ENCODE peak calls at places on chromosomes 7 and 10, in eight cellular contexts. One of them, this sample, is unnamed.

GRCh38 chr7:130141161-130141857 is 63.9 kb downstream of the TMEM209 start:
- DNase-seq in spleen: peak; percentile 92
- DNase-seq in neural progenitor cell: peak; percentile 93
- DNase-seq in thoracic aorta: no peak
- DNase-seq in neuronal stem cell: peak; percentile 82
- DNase-seq in astrocyte: peak; percentile 73
- DNase-seq in heart left ventricle: peak; percentile 77
- DNase-seq in effector memory CD4-positive, alpha-beta T cell: no peak
- DNase-seq in this sample: peak; percentile 95

GRCh38 chr7:68684246-68684850 is 913.9 kb upstream of the AUTS2 start:
- DNase-seq in thoracic aorta: no peak
- DNase-seq in neuronal stem cell: peak; percentile 15
- DNase-seq in neural progenitor cell: peak; percentile 45
- DNase-seq in spleen: no peak
- DNase-seq in heart left ventricle: no peak
- DNase-seq in astrocyte: peak; percentile 81
- DNase-seq in effector memory CD4-positive, alpha-beta T cell: no peak
- DNase-seq in this sample: no peak

GRCh38 chr7:102106625-102107024 is 180.0 kb upstream of the SH2B2 start:
- DNase-seq in thoracic aorta: no peak
- DNase-seq in heart left ventricle: peak; percentile 5
- DNase-seq in effector memory CD4-positive, alpha-beta T cell: no peak
- DNase-seq in astrocyte: no peak
- DNase-seq in neural progenitor cell: no peak
- DNase-seq in neuronal stem cell: no peak
- DNase-seq in spleen: peak; percentile 35
- DNase-seq in this sample: no peak

GRCh38 chr7:64888561-64888900 is 14.5 kb upstream of the ZNF273 start:
- DNase-seq in heart left ventricle: no peak
- DNase-seq in neuronal stem cell: no peak
- DNase-seq in astrocyte: no peak
- DNase-seq in effector memory CD4-positive, alpha-beta T cell: no peak
- DNase-seq in spleen: no peak
- DNase-seq in neural progenitor cell: no peak
- DNase-seq in thoracic aorta: no peak
- DNase-seq in this sample: peak; percentile 64

GRCh38 chr10:59176241-59177030 is at the start of gene PHYHIPL:
- DNase-seq in spleen: peak; percentile 59
- DNase-seq in neural progenitor cell: peak; percentile 73
- DNase-seq in thoracic aorta: no peak
- DNase-seq in neuronal stem cell: peak; percentile 63
- DNase-seq in heart left ventricle: no peak
- DNase-seq in effector memory CD4-positive, alpha-beta T cell: no peak
- DNase-seq in astrocyte: no peak
- DNase-seq in this sample: peak; percentile 69

GRCh38 chr7:44073664-44074348 is 8.4 kb upstream of the PGAM2 start:
- DNase-seq in heart left ventricle: peak; percentile 82
- DNase-seq in neuronal stem cell: no peak
- DNase-seq in neural progenitor cell: no peak
- DNase-seq in astrocyte: peak; percentile 65
- DNase-seq in thoracic aorta: peak; percentile 45
- DNase-seq in effector memory CD4-positive, alpha-beta T cell: no peak
- DNase-seq in spleen: peak; percentile 98
- DNase-seq in this sample: peak; percentile 66

GRCh38 chr10:48885376-48885775 is 54.3 kb downstream of the LRRC18 start:
- DNase-seq in neuronal stem cell: no peak
- DNase-seq in spleen: no peak
- DNase-seq in heart left ventricle: no peak
- DNase-seq in thoracic aorta: no peak
- DNase-seq in neural progenitor cell: peak; percentile 43
- DNase-seq in effector memory CD4-positive, alpha-beta T cell: no peak
- DNase-seq in astrocyte: no peak
- DNase-seq in this sample: peak; percentile 69

GRCh38 chr10:9853405-9854010 is 1164.2 kb upstream of the CELF2 start:
- DNase-seq in thoracic aorta: no peak
- DNase-seq in spleen: no peak
- DNase-seq in neuronal stem cell: no peak
- DNase-seq in heart left ventricle: no peak
- DNase-seq in neural progenitor cell: no peak
- DNase-seq in astrocyte: no peak
- DNase-seq in effector memory CD4-positive, alpha-beta T cell: no peak
- DNase-seq in this sample: no peak

GRCh38 chr10:18689498-18689897 is 30.3 kb downstream of the ARL5B start:
- DNase-seq in spleen: no peak
- DNase-seq in heart left ventricle: no peak
- DNase-seq in neuronal stem cell: peak; percentile 4
- DNase-seq in neural progenitor cell: peak; percentile 7
- DNase-seq in thoracic aorta: no peak
- DNase-seq in astrocyte: no peak
- DNase-seq in effector memory CD4-positive, alpha-beta T cell: no peak
- DNase-seq in this sample: no peak

GRCh38 chr10:73802276-73802991 is 9.0 kb downstream of the NDST2 start:
- DNase-seq in effector memory CD4-positive, alpha-beta T cell: no peak
- DNase-seq in neural progenitor cell: no peak
- DNase-seq in astrocyte: no peak
- DNase-seq in spleen: no peak
- DNase-seq in heart left ventricle: no peak
- DNase-seq in neuronal stem cell: no peak
- DNase-seq in thoracic aorta: no peak
- DNase-seq in this sample: no peak

GRCh38 chr10:1394155-1394912 is 338.1 kb downstream of the WDR37 start:
- DNase-seq in heart left ventricle: no peak
- DNase-seq in neuronal stem cell: no peak
- DNase-seq in astrocyte: no peak
- DNase-seq in neural progenitor cell: no peak
- DNase-seq in thoracic aorta: no peak
- DNase-seq in spleen: no peak
- DNase-seq in effector memory CD4-positive, alpha-beta T cell: no peak
- DNase-seq in this sample: no peak

GRCh38 chr7:44622342-44623151 is 16.1 kb downstream of the OGDH start:
- DNase-seq in spleen: no peak
- DNase-seq in neural progenitor cell: no peak
- DNase-seq in thoracic aorta: no peak
- DNase-seq in astrocyte: no peak
- DNase-seq in effector memory CD4-positive, alpha-beta T cell: no peak
- DNase-seq in neuronal stem cell: no peak
- DNase-seq in heart left ventricle: no peak
- DNase-seq in this sample: no peak

GRCh38 chr7:8251195-8251594 is 10.8 kb downstream of the ICA1 start:
- DNase-seq in heart left ventricle: no peak
- DNase-seq in neuronal stem cell: no peak
- DNase-seq in effector memory CD4-positive, alpha-beta T cell: no peak
- DNase-seq in astrocyte: no peak
- DNase-seq in spleen: no peak
- DNase-seq in neural progenitor cell: no peak
- DNase-seq in thoracic aorta: no peak
- DNase-seq in this sample: no peak

GRCh38 chr7:141317033-141317585 is 234.1 kb upstream of the AGK start:
- DNase-seq in effector memory CD4-positive, alpha-beta T cell: no peak
- DNase-seq in neural progenitor cell: no peak
- DNase-seq in neuronal stem cell: no peak
- DNase-seq in thoracic aorta: no peak
- DNase-seq in spleen: no peak
- DNase-seq in astrocyte: no peak
- DNase-seq in heart left ventricle: no peak
- DNase-seq in this sample: no peak

GRCh38 chr7:2037805-2038635 is 194.7 kb downstream of the MAD1L1 start:
- DNase-seq in heart left ventricle: peak; percentile 44
- DNase-seq in neuronal stem cell: no peak
- DNase-seq in neural progenitor cell: no peak
- DNase-seq in spleen: peak; percentile 60
- DNase-seq in astrocyte: peak; percentile 68
- DNase-seq in effector memory CD4-positive, alpha-beta T cell: no peak
- DNase-seq in thoracic aorta: no peak
- DNase-seq in this sample: no peak

GRCh38 chr10:88651131-88651541 is 13.1 kb upstream of the LIPF start:
- DNase-seq in neuronal stem cell: no peak
- DNase-seq in effector memory CD4-positive, alpha-beta T cell: no peak
- DNase-seq in neural progenitor cell: no peak
- DNase-seq in thoracic aorta: no peak
- DNase-seq in heart left ventricle: no peak
- DNase-seq in spleen: no peak
- DNase-seq in astrocyte: peak; percentile 91
- DNase-seq in this sample: no peak

GRCh38 chr7:141700291-141700847 is 1.6 kb downstream of the DENND11 start:
- DNase-seq in spleen: no peak
- DNase-seq in neural progenitor cell: no peak
- DNase-seq in heart left ventricle: no peak
- DNase-seq in astrocyte: no peak
- DNase-seq in neuronal stem cell: no peak
- DNase-seq in effector memory CD4-positive, alpha-beta T cell: no peak
- DNase-seq in thoracic aorta: no peak
- DNase-seq in this sample: no peak

GRCh38 chr7:117072620-117073118 is 119.4 kb downstream of the ST7 start:
- DNase-seq in neural progenitor cell: peak; percentile 52
- DNase-seq in heart left ventricle: peak; percentile 65
- DNase-seq in spleen: no peak
- DNase-seq in effector memory CD4-positive, alpha-beta T cell: no peak
- DNase-seq in astrocyte: peak; percentile 88
- DNase-seq in thoracic aorta: peak; percentile 52
- DNase-seq in neuronal stem cell: no peak
- DNase-seq in this sample: no peak

GRCh38 chr7:50644586-50644985 is 79.4 kb upstream of the DDC start:
- DNase-seq in neuronal stem cell: no peak
- DNase-seq in effector memory CD4-positive, alpha-beta T cell: no peak
- DNase-seq in neural progenitor cell: no peak
- DNase-seq in thoracic aorta: no peak
- DNase-seq in astrocyte: no peak
- DNase-seq in heart left ventricle: no peak
- DNase-seq in spleen: no peak
- DNase-seq in this sample: no peak

GRCh38 chr7:35781200-35781701 is 19.6 kb upstream of the SEPTIN7 start:
- DNase-seq in neuronal stem cell: no peak
- DNase-seq in astrocyte: no peak
- DNase-seq in thoracic aorta: no peak
- DNase-seq in heart left ventricle: no peak
- DNase-seq in spleen: no peak
- DNase-seq in effector memory CD4-positive, alpha-beta T cell: no peak
- DNase-seq in neural progenitor cell: no peak
- DNase-seq in this sample: no peak

GRCh38 chr10:49656845-49657493 is 22.5 kb upstream of the C10orf53 start:
- DNase-seq in neural progenitor cell: no peak
- DNase-seq in neuronal stem cell: no peak
- DNase-seq in effector memory CD4-positive, alpha-beta T cell: no peak
- DNase-seq in thoracic aorta: no peak
- DNase-seq in spleen: no peak
- DNase-seq in astrocyte: no peak
- DNase-seq in heart left ventricle: no peak
- DNase-seq in this sample: no peak

GRCh38 chr7:46139079-46139478 is 218.0 kb upstream of the IGFBP3 start:
- DNase-seq in spleen: no peak
- DNase-seq in neuronal stem cell: no peak
- DNase-seq in astrocyte: peak; percentile 95
- DNase-seq in neural progenitor cell: no peak
- DNase-seq in effector memory CD4-positive, alpha-beta T cell: no peak
- DNase-seq in thoracic aorta: no peak
- DNase-seq in heart left ventricle: no peak
- DNase-seq in this sample: no peak

GRCh38 chr7:88230646-88231045 is 10.8 kb upstream of the SRI start:
- DNase-seq in spleen: no peak
- DNase-seq in effector memory CD4-positive, alpha-beta T cell: no peak
- DNase-seq in neuronal stem cell: no peak
- DNase-seq in neural progenitor cell: no peak
- DNase-seq in thoracic aorta: no peak
- DNase-seq in heart left ventricle: no peak
- DNase-seq in astrocyte: no peak
- DNase-seq in this sample: no peak

GRCh38 chr7:20238268-20238753 is 21.1 kb upstream of the MACC1 start:
- DNase-seq in spleen: no peak
- DNase-seq in thoracic aorta: no peak
- DNase-seq in effector memory CD4-positive, alpha-beta T cell: no peak
- DNase-seq in astrocyte: no peak
- DNase-seq in neural progenitor cell: no peak
- DNase-seq in heart left ventricle: no peak
- DNase-seq in neuronal stem cell: no peak
- DNase-seq in this sample: no peak

GRCh38 chr7:20240080-20240926 is 23.1 kb upstream of the MACC1 start:
- DNase-seq in effector memory CD4-positive, alpha-beta T cell: no peak
- DNase-seq in heart left ventricle: no peak
- DNase-seq in thoracic aorta: no peak
- DNase-seq in spleen: no peak
- DNase-seq in astrocyte: peak; percentile 42
- DNase-seq in neural progenitor cell: no peak
- DNase-seq in neuronal stem cell: no peak
- DNase-seq in this sample: no peak

GRCh38 chr7:20236790-20237189 is 19.6 kb upstream of the MACC1 start:
- DNase-seq in thoracic aorta: no peak
- DNase-seq in effector memory CD4-positive, alpha-beta T cell: no peak
- DNase-seq in spleen: no peak
- DNase-seq in heart left ventricle: no peak
- DNase-seq in neural progenitor cell: no peak
- DNase-seq in astrocyte: peak; percentile 77
- DNase-seq in neuronal stem cell: no peak
- DNase-seq in this sample: no peak

GRCh38 chr7:20237464-20238267 is 20.5 kb upstream of the MACC1 start:
- DNase-seq in effector memory CD4-positive, alpha-beta T cell: no peak
- DNase-seq in spleen: no peak
- DNase-seq in neuronal stem cell: no peak
- DNase-seq in neural progenitor cell: no peak
- DNase-seq in astrocyte: no peak
- DNase-seq in heart left ventricle: no peak
- DNase-seq in thoracic aorta: no peak
- DNase-seq in this sample: no peak

GRCh38 chr7:20238754-20239324 is 21.7 kb upstream of the MACC1 start:
- DNase-seq in effector memory CD4-positive, alpha-beta T cell: no peak
- DNase-seq in neural progenitor cell: no peak
- DNase-seq in thoracic aorta: no peak
- DNase-seq in spleen: no peak
- DNase-seq in heart left ventricle: no peak
- DNase-seq in astrocyte: peak; percentile 73
- DNase-seq in neuronal stem cell: no peak
- DNase-seq in this sample: no peak
- H3K4me3 ChIP-seq in effector memory CD4-positive, alpha-beta T cell: no peak overlapping the region
- H3K4me3 ChIP-seq in neural progenitor cell: no peak overlapping the region
- H3K4me3 ChIP-seq in thoracic aorta: no peak overlapping the region
- H3K4me3 ChIP-seq in spleen: no peak overlapping the region
- H3K4me3 ChIP-seq in heart left ventricle: no peak overlapping the region
- H3K4me3 ChIP-seq in astrocyte: no peak overlapping the region
- H3K4me3 ChIP-seq in neuronal stem cell: no peak overlapping the region
- H3K4me3 ChIP-seq in this sample: no peak overlapping the region

GRCh38 chr10:70964881-70965280 is 76.5 kb upstream of the PCBD1 start:
- DNase-seq in thoracic aorta: no peak
- DNase-seq in heart left ventricle: no peak
- DNase-seq in effector memory CD4-positive, alpha-beta T cell: no peak
- DNase-seq in spleen: peak; percentile 54
- DNase-seq in neural progenitor cell: no peak
- DNase-seq in neuronal stem cell: no peak
- DNase-seq in astrocyte: no peak
- DNase-seq in this sample: no peak
- H3K27me3 ChIP-seq in thoracic aorta: no peaks in the 10 kb centered on the region
- H3K27me3 ChIP-seq in heart left ventricle: no peaks in the 10 kb centered on the region
- H3K27me3 ChIP-seq in effector memory CD4-positive, alpha-beta T cell: no peaks in the 10 kb centered on the region
- H3K27me3 ChIP-seq in spleen: no peaks in the 10 kb centered on the region
- H3K27me3 ChIP-seq in neural progenitor cell: peaks cover 19% of the 10 kb centered on the region
- H3K27me3 ChIP-seq in neuronal stem cell: no peaks in the 10 kb centered on the region
- H3K27me3 ChIP-seq in astrocyte: peaks cover 19% of the 10 kb centered on the region
- H3K27me3 ChIP-seq in this sample: no peaks in the 10 kb centered on the region

GRCh38 chr10:96619120-96619519 is 32.3 kb upstream of the TM9SF3 start:
- DNase-seq in astrocyte: no peak
- DNase-seq in neural progenitor cell: no peak
- DNase-seq in thoracic aorta: no peak
- DNase-seq in heart left ventricle: no peak
- DNase-seq in neuronal stem cell: no peak
- DNase-seq in spleen: no peak
- DNase-seq in effector memory CD4-positive, alpha-beta T cell: no peak
- DNase-seq in this sample: no peak
- H3K36me3 ChIP-seq in astrocyte: no peaks in the 10 kb centered on the region
- H3K36me3 ChIP-seq in neural progenitor cell: no peaks in the 10 kb centered on the region
- H3K36me3 ChIP-seq in thoracic aorta: no peaks in the 10 kb centered on the region
- H3K36me3 ChIP-seq in heart left ventricle: peaks cover 80% of the 10 kb centered on the region
- H3K36me3 ChIP-seq in neuronal stem cell: no peaks in the 10 kb centered on the region
- H3K36me3 ChIP-seq in spleen: no peaks in the 10 kb centered on the region
- H3K36me3 ChIP-seq in effector memory CD4-positive, alpha-beta T cell: no peaks in the 10 kb centered on the region
- H3K36me3 ChIP-seq in this sample: no peaks in the 10 kb centered on the region

GRCh38 chr7:135977742-135978066 is 545 bp upstream of the MTPN start:
- DNase-seq in astrocyte: no peak
- DNase-seq in effector memory CD4-positive, alpha-beta T cell: no peak
- DNase-seq in neuronal stem cell: no peak
- DNase-seq in thoracic aorta: no peak
- DNase-seq in spleen: no peak
- DNase-seq in neural progenitor cell: no peak
- DNase-seq in heart left ventricle: no peak
- DNase-seq in this sample: no peak
- H3K4me3 ChIP-seq in astrocyte: peak overlapping the region; percentile 94
- H3K4me3 ChIP-seq in effector memory CD4-positive, alpha-beta T cell: peak overlapping the region; percentile 97
- H3K4me3 ChIP-seq in neuronal stem cell: no peak overlapping the region
- H3K4me3 ChIP-seq in thoracic aorta: peak overlapping the region; percentile 98
- H3K4me3 ChIP-seq in spleen: peak overlapping the region; percentile 94
- H3K4me3 ChIP-seq in neural progenitor cell: peak overlapping the region; percentile 87
- H3K4me3 ChIP-seq in heart left ventricle: peak overlapping the region; percentile 70
- H3K4me3 ChIP-seq in this sample: peak overlapping the region; percentile 89

This sample was measured in H7.